ENCODE peak calls at places on chromosomes 1 and 21, in ten cellular contexts. G, J, I, N, B, Z, F, H, O and L are unnamed samples.

GRCh38 chr1:63403386-63403785 is 36.0 kb downstream of the ALG6 start:
- DNase-seq in G (no peak), N (no peak), Z (no peak), F (no peak), B (no peak), O (no peak), I (no peak), J (no peak), H (no peak), L (no peak)

GRCh38 chr21:42850866-42851391 is 28.4 kb downstream of the WDR4 start:
- DNase-seq in H (no peak), F (no peak), Z (no peak), B (no peak), I (peak; percentile 50), N (no peak), J (peak; percentile 87), G (no peak), O (peak; percentile 50), L (peak; percentile 72)

GRCh38 chr1:6239950-6240768 is 3.8 kb upstream of the HES3 start:
- DNase-seq in B (no peak), H (no peak), F (peak; percentile 40), O (no peak), N (no peak), J (no peak), G (no peak), Z (no peak), I (no peak), L (no peak)

GRCh38 chr1:17732475-17732874 is 22.7 kb upstream of the ACTL8 start:
- DNase-seq in Z (no peak), I (no peak), B (no peak), F (no peak), J (no peak), H (no peak), G (no peak), N (no peak), O (no peak), L (no peak)

GRCh38 chr1:12166834-12167492 is at the start of gene TNFRSF1B:
- DNase-seq in Z (peak; percentile 73), B (peak; percentile 48), N (peak; percentile 82), F (peak; percentile 75), O (peak; percentile 87), I (peak; percentile 87), J (peak; percentile 96), G (peak; percentile 85), H (no peak), L (peak; percentile 88)

GRCh38 chr1:9653195-9653782 is 1.8 kb downstream of the PIK3CD start:
- DNase-seq in B (no peak), Z (no peak), J (no peak), G (no peak), I (peak; percentile 50), F (no peak), O (no peak), N (no peak), H (no peak), L (no peak)

GRCh38 chr1:45929257-45929687 is 125.9 kb downstream of the MAST2 start:
- DNase-seq in I (no peak), N (no peak), G (no peak), Z (no peak), F (peak; percentile 57), J (no peak), H (peak; percentile 84), O (no peak), B (no peak), L (no peak)

GRCh38 chr1:145962157-145963102 is 1.9 kb downstream of the ANKRD34A start:
- DNase-seq in H (no peak), N (peak; percentile 61), F (peak; percentile 31), G (no peak), J (peak; percentile 84), B (no peak), Z (peak; percentile 68), I (no peak), O (peak; percentile 75), L (peak; percentile 77)

GRCh38 chr1:230291731-230292620 is 134.2 kb downstream of the PGBD5 start:
- DNase-seq in I (no peak), G (no peak), N (no peak), Z (no peak), F (no peak), J (peak; percentile 62), O (no peak), H (no peak), B (no peak), L (peak; percentile 48)

GRCh38 chr1:61297887-61298286 is 215.5 kb downstream of the NFIA start:
- DNase-seq in N (no peak), F (no peak), G (no peak), Z (no peak), H (no peak), O (no peak), J (no peak), B (no peak), I (no peak), L (no peak)

GRCh38 chr1:37556712-37557196 is at the start of gene DNALI1:
- DNase-seq in O (peak; percentile 79), G (peak; percentile 90), N (peak; percentile 78), I (peak; percentile 47), J (peak; percentile 90), Z (peak; percentile 92), H (no peak), B (peak; percentile 91), F (peak; percentile 96), L (peak; percentile 94)

GRCh38 chr1:43140010-43140409 is 32.1 kb downstream of the EBNA1BP2 start:
- DNase-seq in H (no peak), F (no peak), G (no peak), O (no peak), N (no peak), B (no peak), I (no peak), J (no peak), Z (no peak), L (no peak)

GRCh38 chr1:27981146-27981545 is 21.4 kb downstream of the XKR8 start:
- DNase-seq in O (no peak), G (no peak), B (no peak), N (no peak), Z (no peak), H (no peak), J (no peak), I (no peak), F (no peak), L (no peak)

GRCh38 chr1:167752219-167752985 is 30.6 kb downstream of the MPZL1 start:
- DNase-seq in Z (no peak), J (no peak), F (no peak), O (no peak), G (no peak), B (no peak), I (no peak), H (no peak), N (no peak), L (no peak)

GRCh38 chr1:110734146-110734680 is 59.5 kb upstream of the KCNA3 start:
- DNase-seq in B (no peak), O (no peak), F (no peak), G (no peak), Z (no peak), N (no peak), J (no peak), H (no peak), I (no peak), L (no peak)

DNA sequence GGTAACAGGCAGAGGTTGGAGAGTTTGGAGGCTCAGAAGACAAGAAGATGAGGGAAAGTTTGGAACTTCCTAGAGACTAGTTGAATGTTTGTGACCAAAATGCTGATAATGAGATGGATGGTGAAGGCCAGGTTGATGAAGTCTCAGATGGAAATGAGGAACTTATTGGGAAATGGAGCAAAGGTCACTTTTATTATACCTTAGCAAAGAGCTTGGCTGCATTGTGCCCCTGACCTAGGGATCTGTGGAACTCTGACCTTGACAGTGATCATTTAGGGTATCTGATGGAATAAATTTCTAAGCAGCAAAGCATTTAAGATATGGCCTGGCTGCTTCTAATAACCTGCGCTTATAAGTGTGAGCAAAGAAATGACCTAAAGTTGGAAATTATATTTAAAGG is 17.2 kb downstream of the FAM3B start:
- DNase-seq in Z (no peak), G (no peak), N (no peak), F (no peak), I (no peak), H (no peak), B (no peak), O (no peak), J (no peak), L (no peak)
- H3K4me3 ChIP-seq in Z (no peak overlapping the region), G (no peak overlapping the region), N (no peak overlapping the region), F (no peak overlapping the region), I (no peak overlapping the region), H (no peak overlapping the region), B (no peak overlapping the region), O (no peak overlapping the region), J (no peak overlapping the region), L (no peak overlapping the region)

GRCh38 chr1:30040081-30041019 is 683.0 kb downstream of the MATN1 start:
- DNase-seq in O (no peak), B (no peak), G (no peak), Z (no peak), F (no peak), I (no peak), H (no peak), N (no peak), J (no peak), L (peak; percentile 25)

GRCh38 chr1:30037251-30038118 is 685.9 kb downstream of the MATN1 start:
- DNase-seq in O (no peak), J (no peak), F (no peak), N (no peak), Z (no peak), H (no peak), I (no peak), B (no peak), G (no peak), L (peak; percentile 33)

GRCh38 chr1:30038134-30039025 is 685.0 kb downstream of the MATN1 start:
- DNase-seq in I (no peak), F (no peak), Z (no peak), G (no peak), O (no peak), J (no peak), B (no peak), H (no peak), N (no peak), L (peak; percentile 27)

GRCh38 chr1:30041741-30042437 is 681.5 kb downstream of the MATN1 start:
- DNase-seq in Z (no peak), I (no peak), J (no peak), O (no peak), N (no peak), F (no peak), G (no peak), B (no peak), H (no peak), L (peak; percentile 48)

GRCh38 chr1:30039354-30040080 is 683.9 kb downstream of the MATN1 start:
- DNase-seq in J (no peak), Z (no peak), F (peak; percentile 38), H (no peak), G (no peak), I (no peak), O (no peak), N (no peak), B (no peak), L (peak; percentile 25)
- H3K9me3 ChIP-seq in J (peaks cover 11% of the 10 kb centered on the region), Z (no peaks in the 10 kb centered on the region), F (no peaks in the 10 kb centered on the region), H (no peaks in the 10 kb centered on the region), G (no peaks in the 10 kb centered on the region), I (no peaks in the 10 kb centered on the region), O (no peaks in the 10 kb centered on the region), N (no peaks in the 10 kb centered on the region), B (peaks cover 2% of the 10 kb centered on the region), L (no peaks in the 10 kb centered on the region)

GRCh38 chr1:155940531-155940992 is 876 bp upstream of the RXFP4 start:
- DNase-seq in B (no peak), Z (no peak), J (no peak), I (no peak), N (peak; percentile 75), H (peak; percentile 69), F (no peak), G (no peak), O (no peak), L (no peak)
- H3K4me1 ChIP-seq in B (peaks cover 5% of the 10 kb centered on the region), Z (no peaks in the 10 kb centered on the region), J (peaks cover 22% of the 10 kb centered on the region), I (peaks cover 31% of the 10 kb centered on the region), N (peaks cover 34% of the 10 kb centered on the region), H (peaks cover 58% of the 10 kb centered on the region), F (peaks cover 24% of the 10 kb centered on the region), G (peaks cover 67% of the 10 kb centered on the region), O (peaks cover 35% of the 10 kb centered on the region), L (peaks cover 65% of the 10 kb centered on the region)

GRCh38 chr1:76620371-76620770 is 246.9 kb upstream of the ST6GALNAC5 start:
- DNase-seq in H (no peak), G (no peak), N (no peak), I (no peak), Z (no peak), F (no peak), O (no peak), B (no peak), J (no peak), L (no peak)
- H3K4me3 ChIP-seq in H (no peak overlapping the region), G (no peak overlapping the region), N (no peak overlapping the region), I (no peak overlapping the region), Z (no peak overlapping the region), F (no peak overlapping the region), O (no peak overlapping the region), B (no peak overlapping the region), J (no peak overlapping the region), L (no peak overlapping the region)